ENCODE peak calls at places on chromosomes 12 and 14, in four cellular contexts. H is CD4-positive, alpha-beta T cell; I is stromal cell of bone marrow; B is MV-4-11. Q is an unnamed sample.

GRCh38 chr14:24317141-24317927 is 6.0 kb downstream of the LTB4R start:
- DNase-seq in H (no peak), I (peak; percentile 67), B (no peak), Q (no peak)

GRCh38 chr12:752673-753400 is 458 bp downstream of the WNK1 start:
- DNase-seq in H (peak; percentile 34), I (peak; percentile 33), B (peak; percentile 6), Q (peak; percentile 52)

GRCh38 chr14:74804219-74804825 is 41.2 kb downstream of the YLPM1 start:
- DNase-seq in H (no peak), I (peak; percentile 26), B (peak; percentile 23), Q (peak; percentile 11)

GRCh38 chr12:23174917-23175316 is 549.9 kb downstream of the ETNK1 start:
- DNase-seq in H (no peak), I (no peak), B (no peak), Q (no peak)

GRCh38 chr12:114440450-114441383 is 34.8 kb upstream of the TBX5 start:
- DNase-seq in H (no peak), I (no peak), B (no peak), Q (no peak)

GRCh38 chr12:55720894-55721444 is 776 bp downstream of the RDH5 start:
- DNase-seq in H (no peak), I (peak; percentile 87), B (peak; percentile 99), Q (peak; percentile 69)

GRCh38 chr12:16495196-16495595 is 110.8 kb downstream of the LMO3 start:
- DNase-seq in H (no peak), I (no peak), B (no peak), Q (no peak)

GRCh38 chr12:52791271-52792184 is 4.4 kb downstream of the KRT3 start:
- DNase-seq in H (no peak), I (no peak), B (no peak), Q (no peak)

GRCh38 chr12:14635776-14636175 is 60.6 kb downstream of the GUCY2C start:
- DNase-seq in H (no peak), I (no peak), B (no peak), Q (no peak)

GRCh38 chr12:53726342-53726741 is 910 bp downstream of the CALCOCO1 start:
- DNase-seq in H (no peak), I (no peak), B (peak; percentile 12), Q (no peak)

GRCh38 chr14:39266871-39267591 is 33.3 kb downstream of the MIA2 start:
- DNase-seq in H (peak; percentile 69), I (peak; percentile 66), B (peak; percentile 76), Q (peak; percentile 40)

GRCh38 chr12:37666069-37666781 is 650.3 kb upstream of the ALG10B start:
- DNase-seq in H (no peak), I (no peak), B (no peak), Q (no peak)

GRCh38 chr14:93337143-93337753 is 4.4 kb upstream of the BTBD7 start:
- DNase-seq in H (no peak), I (no peak), B (no peak), Q (no peak)

GRCh38 chr12:104793280-104793679 is 164.8 kb downstream of the SLC41A2 start:
- DNase-seq in H (no peak), I (peak; percentile 88), B (no peak), Q (no peak)

GRCh38 chr12:31221566-31221945 is 104.4 kb downstream of the SINHCAF start:
- DNase-seq in H (no peak), I (no peak), B (no peak), Q (no peak)

GRCh38 chr14:22837059-22837749 is 819 bp downstream of the MMP14 start:
- DNase-seq in H (no peak), I (peak; percentile 43), B (peak; percentile 15), Q (peak; percentile 69)

GRCh38 chr12:111428728-111429175 is 23.0 kb downstream of the SH2B3 start:
- DNase-seq in H (no peak), I (no peak), B (peak; percentile 80), Q (no peak)

GRCh38 chr12:107165581-107165980 is 72.2 kb upstream of the CRY1 start:
- DNase-seq in H (no peak), I (no peak), B (no peak), Q (no peak)

GRCh38 chr14:62614117-62614516 is 431.1 kb downstream of the KCNH5 start:
- DNase-seq in H (no peak), I (no peak), B (no peak), Q (no peak)

GRCh38 chr14:104931771-104932675 is 7.3 kb downstream of the PLD4 start:
- DNase-seq in H (no peak), I (no peak), B (no peak), Q (no peak)

GRCh38 chr12:46179693-46180452 is 89.0 kb downstream of the SLC38A1 start:
- DNase-seq in H (no peak), I (no peak), B (peak; percentile 22), Q (no peak)

GRCh38 chr14:55255979-55256378 is 15.2 kb upstream of the FBXO34 start:
- DNase-seq in H (no peak), I (no peak), B (no peak), Q (no peak)

GRCh38 chr14:66072190-66072905 is 413.8 kb upstream of the CCDC196 start:
- DNase-seq in H (no peak), I (no peak), B (no peak), Q (no peak)

GRCh38 chr14:93930296-93930988 is 3.3 kb downstream of the FAM181A start:
- DNase-seq in H (no peak), I (no peak), B (no peak), Q (no peak)

GRCh38 chr12:124463341-124463861 is 104.0 kb downstream of the NCOR2 start:
- DNase-seq in H (no peak), I (no peak), B (no peak), Q (no peak)

GRCh38 chr12:13171921-13172859 is 24.3 kb upstream of the EMP1 start:
- DNase-seq in H (no peak), I (no peak), B (no peak), Q (no peak)

GRCh38 chr12:90233168-90234100 is 524.8 kb upstream of the ATP2B1 start:
- DNase-seq in H (no peak), I (no peak), B (no peak), Q (no peak)

GRCh38 chr14:50560929-50561280 is 960 bp downstream of the ATL1 start:
- DNase-seq in H (peak; percentile 4), I (peak; percentile 51), B (peak; percentile 74), Q (no peak)

GRCh38 chr12:46442239-46442638 is 69.7 kb upstream of the SLC38A2 start:
- DNase-seq in H (no peak), I (no peak), B (no peak), Q (no peak)

GRCh38 chr14:90755661-90756304 is 60.4 kb downstream of the TTC7B start:
- DNase-seq in H (no peak), I (no peak), B (no peak), Q (no peak)

GRCh38 chr12:68400231-68400829 is 68.2 kb upstream of the MDM1 start:
- DNase-seq in H (no peak), I (no peak), B (no peak), Q (no peak)

GRCh38 chr14:99246536-99247083 is 25.4 kb downstream of the BCL11B start:
- DNase-seq in H (no peak), I (no peak), B (no peak), Q (no peak)

GRCh38 chr14:71261206-71261605 is 353.9 kb downstream of the PCNX1 start:
- DNase-seq in H (no peak), I (no peak), B (peak; percentile 65), Q (no peak)

GRCh38 chr14:30620178-30620577 is 1.9 kb upstream of the SCFD1 start:
- DNase-seq in H (no peak), I (no peak), B (peak; percentile 76), Q (no peak)

GRCh38 chr14:71119075-71119474 is 211.8 kb downstream of the PCNX1 start:
- DNase-seq in H (no peak), I (peak; percentile 38), B (no peak), Q (no peak)

GRCh38 chr14:53993920-53994607 is 37.4 kb upstream of the BMP4 start:
- DNase-seq in H (no peak), I (no peak), B (no peak), Q (no peak)

GRCh38 chr14:34256223-34256622 is 205.8 kb downstream of the SPTSSA start:
- DNase-seq in H (no peak), I (no peak), B (no peak), Q (no peak)